ENCODE peak calls at places on chromosomes 2 and 18, in five cellular contexts. J is MM.1S, R is glutamatergic neuron, O is mesothelial cell of epicardium, B is HL-60. A is an unnamed sample.

GRCh38 chr2:171673928-171674327 is 13.3 kb upstream of the DYNC1I2 start:
- DNase-seq in J (no peak), R (no peak), O (no peak), B (no peak), A (no peak)

GRCh38 chr2:152033146-152033545 is 65.7 kb downstream of the CACNB4 start:
- DNase-seq in J (no peak), R (no peak), O (no peak), B (no peak), A (no peak)

GRCh38 chr2:168642873-168643272 is 159.6 kb upstream of the NOSTRIN start:
- DNase-seq in J (no peak), R (no peak), O (no peak), B (no peak), A (no peak)

GRCh38 chr2:172227719-172228118 is 125.0 kb upstream of the DLX2 start:
- DNase-seq in J (no peak), R (no peak), O (no peak), B (no peak), A (no peak)

GRCh38 chr2:73223821-73224220 is 9.2 kb downstream of the PRADC1 start:
- DNase-seq in J (no peak), R (no peak), O (no peak), B (no peak), A (no peak)

GRCh38 chr2:9617749-9618148 is 13.0 kb downstream of the YWHAQ start:
- DNase-seq in J (no peak), R (no peak), O (no peak), B (no peak), A (no peak)

GRCh38 chr2:172586255-172586891 is 30.5 kb downstream of the PDK1 start:
- DNase-seq in J (no peak), R (no peak), O (no peak), B (no peak), A (no peak)

GRCh38 chr2:58428286-58428552 is 187.1 kb upstream of the FANCL start:
- DNase-seq in J (peak; percentile 11), R (no peak), O (peak; percentile 20), B (no peak), A (no peak)

GRCh38 chr18:11149441-11150270 is at the start of gene PIEZO2:
- DNase-seq in J (no peak), R (peak; percentile 76), O (peak; percentile 80), B (no peak), A (no peak)

GRCh38 chr2:174951746-174952145 is 53.4 kb downstream of the CHN1 start:
- DNase-seq in J (no peak), R (no peak), O (no peak), B (no peak), A (no peak)

GRCh38 chr2:180291060-180291459 is 284.0 kb upstream of the CWC22 start:
- DNase-seq in J (no peak), R (no peak), O (no peak), B (no peak), A (no peak)

GRCh38 chr18:73101977-73102376 is 234.2 kb upstream of the NETO1 start:
- DNase-seq in J (no peak), R (no peak), O (no peak), B (no peak), A (no peak)

GRCh38 chr2:219542931-219543595 is 546 bp downstream of the CHPF start:
- DNase-seq in J (peak; percentile 45), R (no peak), O (no peak), B (peak; percentile 11), A (no peak)

GRCh38 chr2:37993135-37993534 is 68.0 kb downstream of the RMDN2 start:
- DNase-seq in J (no peak), R (no peak), O (no peak), B (no peak), A (no peak)
- TF ChIP-seq CTCF in J (no peak), R (peak; percentile 13), O (peak; percentile 37), B (no peak), A (no peak)

DNA sequence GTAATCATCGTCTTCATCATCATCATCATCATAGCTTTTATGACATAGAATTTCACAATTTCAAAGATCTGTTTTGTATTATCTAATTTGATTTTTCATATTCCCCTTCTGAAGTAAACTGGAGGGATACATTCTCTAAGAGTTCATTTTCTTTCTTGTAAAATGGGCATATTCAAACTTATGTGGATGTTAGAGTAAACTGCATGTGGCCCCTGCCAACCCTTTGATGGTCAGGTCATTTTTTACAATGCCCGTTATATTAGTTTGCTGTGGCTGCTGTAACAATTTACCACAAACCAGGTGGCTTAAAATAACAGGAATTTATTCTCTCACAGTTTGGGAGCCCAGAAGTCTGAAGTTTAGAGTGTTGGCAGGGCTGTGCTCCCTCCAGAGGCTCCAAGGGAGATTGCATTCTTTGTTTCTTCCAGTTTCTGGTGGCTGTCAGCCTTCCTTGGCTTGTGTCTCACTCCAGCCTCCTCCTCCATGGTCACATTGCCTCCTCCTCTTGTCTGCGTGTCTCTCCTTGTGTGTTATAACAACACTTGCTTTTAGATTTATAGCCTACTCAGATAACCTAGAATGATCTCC is 127.5 kb upstream of the MMADHC start:
- DNase-seq in J (peak; percentile 20), R (no peak), O (no peak), B (no peak), A (no peak)
- TF ChIP-seq CTCF in J (peak; percentile 45), R (peak; percentile 68), O (no peak), B (no peak), A (no peak)

GRCh38 chr2:234376229-234376628 is 120.7 kb downstream of the ARL4C start:
- DNase-seq in J (no peak), R (no peak), O (no peak), B (no peak), A (no peak)

GRCh38 chr2:234377761-234378341 is 119.0 kb downstream of the ARL4C start:
- DNase-seq in J (no peak), R (no peak), O (no peak), B (no peak), A (no peak)

GRCh38 chr2:234374671-234375245 is 122.1 kb downstream of the ARL4C start:
- DNase-seq in J (no peak), R (peak; percentile 46), O (no peak), B (no peak), A (no peak)

GRCh38 chr2:234373791-234374508 is 122.9 kb downstream of the ARL4C start:
- DNase-seq in J (no peak), R (no peak), O (no peak), B (no peak), A (no peak)

DNA sequence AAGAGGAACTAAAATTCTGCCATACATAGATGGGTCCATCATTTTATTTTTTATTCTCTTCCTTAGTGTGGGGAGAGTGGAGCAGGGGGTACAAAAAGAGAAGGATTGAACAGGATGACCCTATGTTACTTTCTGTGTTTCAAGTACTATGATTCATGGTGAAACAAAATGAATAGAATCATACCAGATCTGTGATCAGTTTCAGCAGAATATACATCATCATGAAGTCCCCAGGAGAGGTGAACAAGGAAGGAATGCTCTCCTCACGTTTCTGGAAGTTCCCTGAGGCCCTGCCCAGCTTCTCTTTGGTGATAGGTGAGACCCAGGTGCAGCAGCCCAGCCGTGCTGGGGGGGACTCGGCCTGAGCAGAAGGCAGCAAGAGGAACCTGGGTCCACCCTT is 121.4 kb downstream of the ARL4C start:
- DNase-seq in J (no peak), R (no peak), O (no peak), B (no peak), A (no peak)
- TF ChIP-seq CTCF in J (no peak), R (no peak), O (no peak), B (no peak), A (no peak)

GRCh38 chr2:158045362-158045761 is 56.3 kb upstream of the UPP2 start:
- DNase-seq in J (no peak), R (no peak), O (no peak), B (no peak), A (no peak)
- TF ChIP-seq CTCF in J (peak; percentile 18), R (no peak), O (no peak), B (no peak), A (no peak)

GRCh38 chr2:19748073-19748375 is 153.8 kb downstream of the TTC32 start:
- DNase-seq in J (no peak), R (no peak), O (no peak), B (no peak), A (no peak)

GRCh38 chr2:19747310-19748072 is 154.3 kb downstream of the TTC32 start:
- DNase-seq in J (no peak), R (no peak), O (no peak), B (no peak), A (no peak)

GRCh38 chr2:19746137-19746585 is 155.6 kb downstream of the TTC32 start:
- DNase-seq in J (no peak), R (no peak), O (no peak), B (no peak), A (no peak)

GRCh38 chr2:19745318-19746136 is 156.3 kb downstream of the TTC32 start:
- DNase-seq in J (no peak), R (no peak), O (no peak), B (no peak), A (no peak)

DNA sequence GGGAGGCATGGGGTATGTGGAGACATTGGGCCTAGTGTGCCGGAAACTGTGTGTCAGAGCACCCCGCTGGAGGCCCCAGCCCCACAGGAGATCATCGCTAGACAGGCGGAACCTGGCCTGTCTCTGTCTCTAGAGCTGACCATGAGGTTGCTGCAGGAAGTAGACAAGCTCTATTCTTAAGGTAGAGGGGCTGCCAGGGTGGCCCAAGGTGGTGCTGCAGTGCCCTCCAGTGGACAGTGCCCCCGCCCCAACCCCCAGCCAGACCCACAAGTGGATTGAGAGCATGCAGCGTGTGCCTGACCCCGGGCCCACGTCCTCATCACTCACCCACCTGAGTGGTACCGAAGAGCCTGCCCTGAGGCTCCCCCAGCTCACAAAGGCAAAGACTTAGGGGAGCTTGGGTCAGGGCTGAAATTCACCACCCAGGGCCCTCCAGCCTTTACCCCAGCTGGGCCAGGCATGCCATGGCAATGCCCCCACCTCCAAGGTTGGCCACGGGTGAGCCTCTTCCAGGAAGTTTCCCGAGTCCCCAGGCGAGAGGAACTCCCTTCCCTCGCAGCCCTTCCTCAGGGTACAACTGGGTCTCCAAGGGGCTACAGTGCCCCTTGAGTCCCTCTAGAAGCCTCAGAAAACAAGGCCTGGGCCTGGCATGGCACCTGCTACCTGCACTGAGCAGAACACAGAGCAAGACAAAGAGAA is 155.0 kb downstream of the TTC32 start:
- DNase-seq in J (no peak), R (peak; percentile 73), O (no peak), B (no peak), A (no peak)
- TF ChIP-seq CTCF in J (peak; percentile 29), R (peak; percentile 14), O (no peak), B (no peak), A (no peak)